ENCODE peak calls at places on chromosome 20, in seven cellular contexts. One of them, this sample, is unnamed.
A peak's percentile ranks its signal among the peaks of the same experiment; 100 is the strongest.

GRCh38 chr20:37919389-37920040 is 16.6 kb downstream of the VSTM2L start:
- DNase-seq in amygdala: no peak
- DNase-seq in GM04504: no peak
- DNase-seq in Right ventricle myocardium inferior: no peak
- DNase-seq in psoas muscle: no peak
- DNase-seq in HCT116: no peak
- DNase-seq in nucleus accumbens: no peak
- DNase-seq in this sample: no peak

GRCh38 chr20:1383621-1384404 is 9.0 kb downstream of the FKBP1A start:
- DNase-seq in amygdala: no peak
- DNase-seq in GM04504: no peak
- DNase-seq in Right ventricle myocardium inferior: no peak
- DNase-seq in psoas muscle: no peak
- DNase-seq in HCT116: no peak
- DNase-seq in nucleus accumbens: no peak
- DNase-seq in this sample: no peak

GRCh38 chr20:55057779-55058415 is 582.5 kb downstream of the DOK5 start:
- DNase-seq in amygdala: no peak
- DNase-seq in GM04504: no peak
- DNase-seq in Right ventricle myocardium inferior: no peak
- DNase-seq in psoas muscle: no peak
- DNase-seq in HCT116: no peak
- DNase-seq in nucleus accumbens: no peak
- DNase-seq in this sample: no peak

GRCh38 chr20:23010096-23010495 is 25.0 kb upstream of the SSTR4 start:
- DNase-seq in amygdala: no peak
- DNase-seq in GM04504: no peak
- DNase-seq in Right ventricle myocardium inferior: no peak
- DNase-seq in psoas muscle: no peak
- DNase-seq in HCT116: no peak
- DNase-seq in nucleus accumbens: no peak
- DNase-seq in this sample: no peak

GRCh38 chr20:42218566-42218965 is 600.4 kb upstream of the CHD6 start:
- DNase-seq in amygdala: no peak
- DNase-seq in GM04504: no peak
- DNase-seq in Right ventricle myocardium inferior: no peak
- DNase-seq in psoas muscle: no peak
- DNase-seq in HCT116: no peak
- DNase-seq in nucleus accumbens: no peak
- DNase-seq in this sample: no peak

GRCh38 chr20:17584684-17585083 is 14.8 kb downstream of the DSTN start:
- DNase-seq in amygdala: no peak
- DNase-seq in GM04504: no peak
- DNase-seq in Right ventricle myocardium inferior: no peak
- DNase-seq in psoas muscle: no peak
- DNase-seq in HCT116: no peak
- DNase-seq in nucleus accumbens: no peak
- DNase-seq in this sample: no peak

GRCh38 chr20:47055699-47056369 is 161.2 kb downstream of the EYA2 start:
- DNase-seq in amygdala: no peak
- DNase-seq in GM04504: peak; percentile 50
- DNase-seq in Right ventricle myocardium inferior: no peak
- DNase-seq in psoas muscle: no peak
- DNase-seq in HCT116: no peak
- DNase-seq in nucleus accumbens: no peak
- DNase-seq in this sample: no peak

GRCh38 chr20:45016089-45016641 is 49.9 kb downstream of the STK4 start:
- DNase-seq in amygdala: no peak
- DNase-seq in GM04504: no peak
- DNase-seq in Right ventricle myocardium inferior: no peak
- DNase-seq in psoas muscle: no peak
- DNase-seq in HCT116: no peak
- DNase-seq in nucleus accumbens: no peak
- DNase-seq in this sample: no peak

GRCh38 chr20:18404172-18404571 is 62.7 kb downstream of the DZANK1 start:
- DNase-seq in amygdala: no peak
- DNase-seq in GM04504: peak; percentile 7
- DNase-seq in Right ventricle myocardium inferior: no peak
- DNase-seq in psoas muscle: no peak
- DNase-seq in HCT116: no peak
- DNase-seq in nucleus accumbens: no peak
- DNase-seq in this sample: no peak

GRCh38 chr20:6632187-6632586 is 135.3 kb upstream of the BMP2 start:
- DNase-seq in amygdala: no peak
- DNase-seq in GM04504: no peak
- DNase-seq in Right ventricle myocardium inferior: no peak
- DNase-seq in psoas muscle: no peak
- DNase-seq in HCT116: no peak
- DNase-seq in nucleus accumbens: no peak
- DNase-seq in this sample: no peak

GRCh38 chr20:21681219-21681931 is 24.1 kb upstream of the PAX1 start:
- DNase-seq in amygdala: no peak
- DNase-seq in GM04504: no peak
- DNase-seq in Right ventricle myocardium inferior: no peak
- DNase-seq in psoas muscle: peak; percentile 78
- DNase-seq in HCT116: no peak
- DNase-seq in nucleus accumbens: no peak
- DNase-seq in this sample: no peak

GRCh38 chr20:53737404-53738038 is 143.9 kb upstream of the ZNF217 start:
- DNase-seq in amygdala: no peak
- DNase-seq in GM04504: no peak
- DNase-seq in Right ventricle myocardium inferior: no peak
- DNase-seq in psoas muscle: no peak
- DNase-seq in HCT116: no peak
- DNase-seq in nucleus accumbens: no peak
- DNase-seq in this sample: no peak